ENCODE peak calls at places on chromosome 19, in five cellular contexts. I is adipocyte; W is effector memory CD4-positive, alpha-beta T cell; A is endodermal cell; Y is IMR-90. E is an unnamed sample.

GRCh38 chr19:47020132-47020805 is 632 bp downstream of the NPAS1 start:
- DNase-seq in Y (no peak), I (peak; percentile 82), W (no peak), A (peak; percentile 62), E (no peak)

GRCh38 chr19:43625918-43626579 is 6.6 kb upstream of the ZNF428 start:
- DNase-seq in Y (no peak), A (peak; percentile 81), I (no peak), W (no peak), E (no peak)

GRCh38 chr19:38079926-38080380 is 144.1 kb downstream of the DPF1 start:
- DNase-seq in Y (peak; percentile 95), I (peak; percentile 58), A (peak; percentile 56), W (no peak), E (no peak)

GRCh38 chr19:16033721-16034120 is 42.6 kb upstream of the TPM4 start:
- DNase-seq in W (no peak), A (no peak), Y (no peak), I (no peak), E (no peak)

GRCh38 chr19:2896694-2897093 is 4.0 kb upstream of the ZNF57 start:
- DNase-seq in A (no peak), W (no peak), Y (no peak), I (no peak), E (no peak)

GRCh38 chr19:38417544-38418506 is 8.2 kb downstream of the RASGRP4 start:
- DNase-seq in W (peak; percentile 24), I (peak; percentile 21), A (peak; percentile 93), Y (no peak), E (peak; percentile 73)

GRCh38 chr19:35229601-35230000 is 1.1 kb upstream of the FAM187B start:
- DNase-seq in A (no peak), Y (no peak), I (no peak), W (no peak), E (no peak)

GRCh38 chr19:39833464-39834286 is at the start of gene DYRK1B:
- DNase-seq in W (peak; percentile 94), Y (peak; percentile 96), A (peak; percentile 99), I (peak; percentile 99), E (peak; percentile 11)

GRCh38 chr19:33395561-33396550 is 22.3 kb downstream of the CEBPG start:
- DNase-seq in W (no peak), A (no peak), I (no peak), Y (peak; percentile 41), E (no peak)

GRCh38 chr19:29620931-29621351 is 14.9 kb downstream of the POP4 start:
- DNase-seq in A (no peak), Y (no peak), W (no peak), I (no peak), E (no peak)

GRCh38 chr19:58001895-58002369 is 688 bp downstream of the ZNF606 start:
- DNase-seq in A (no peak), W (no peak), I (peak; percentile 34), Y (peak; percentile 5), E (no peak)

GRCh38 chr19:58000677-58001076 is 1.9 kb downstream of the ZNF606 start:
- DNase-seq in I (no peak), Y (no peak), A (no peak), W (no peak), E (no peak)

GRCh38 chr19:58002384-58003152 is at the start of gene ZNF606:
- DNase-seq in Y (peak; percentile 84), I (peak; percentile 94), A (peak; percentile 95), W (peak; percentile 73), E (peak; percentile 69)

GRCh38 chr19:58007285-58007684 is 4.7 kb upstream of the ZNF606 start:
- DNase-seq in W (no peak), I (no peak), A (no peak), Y (no peak), E (no peak)

DNA sequence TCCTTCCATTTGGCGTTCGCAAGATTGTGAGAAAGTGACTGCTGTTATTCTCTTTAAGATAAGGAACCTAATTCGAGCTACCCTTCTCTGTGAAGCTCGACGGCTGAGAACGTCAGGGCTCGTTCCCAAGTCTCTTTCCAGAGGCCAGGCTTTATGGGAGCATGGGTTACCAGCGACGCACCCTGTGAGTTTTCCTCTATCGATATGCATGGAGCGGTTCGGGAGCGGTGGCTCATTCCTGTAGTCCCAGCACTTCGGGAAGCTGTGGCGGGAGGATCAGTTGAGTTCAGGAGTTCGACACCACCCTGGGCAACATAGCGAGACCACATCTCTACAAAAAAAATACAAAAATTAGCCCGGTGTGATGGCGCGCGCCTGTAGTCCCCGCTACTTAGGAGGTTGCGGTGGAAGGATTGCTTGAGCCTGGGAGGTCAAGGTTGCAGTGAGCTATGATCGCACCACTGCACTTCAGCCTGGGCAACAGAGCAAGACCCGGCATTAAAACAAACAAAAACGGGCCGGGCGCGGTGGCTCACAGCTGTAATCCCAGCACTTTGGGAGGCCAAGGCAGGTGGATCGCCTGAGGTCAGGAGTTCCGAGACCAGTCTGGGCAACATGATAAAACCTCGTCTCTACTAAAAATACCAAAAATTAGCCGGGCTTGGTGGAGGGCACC is 671 bp upstream of the ZNF606 start:
- DNase-seq in W (no peak), A (no peak), I (no peak), Y (no peak), E (no peak)
- H3K4me3 ChIP-seq in W (peak overlapping the region; percentile 90), A (peak overlapping the region; percentile 99), I (peak overlapping the region; percentile 98), Y (peak overlapping the region; percentile 82), E (peak overlapping the region; percentile 61)

DNA sequence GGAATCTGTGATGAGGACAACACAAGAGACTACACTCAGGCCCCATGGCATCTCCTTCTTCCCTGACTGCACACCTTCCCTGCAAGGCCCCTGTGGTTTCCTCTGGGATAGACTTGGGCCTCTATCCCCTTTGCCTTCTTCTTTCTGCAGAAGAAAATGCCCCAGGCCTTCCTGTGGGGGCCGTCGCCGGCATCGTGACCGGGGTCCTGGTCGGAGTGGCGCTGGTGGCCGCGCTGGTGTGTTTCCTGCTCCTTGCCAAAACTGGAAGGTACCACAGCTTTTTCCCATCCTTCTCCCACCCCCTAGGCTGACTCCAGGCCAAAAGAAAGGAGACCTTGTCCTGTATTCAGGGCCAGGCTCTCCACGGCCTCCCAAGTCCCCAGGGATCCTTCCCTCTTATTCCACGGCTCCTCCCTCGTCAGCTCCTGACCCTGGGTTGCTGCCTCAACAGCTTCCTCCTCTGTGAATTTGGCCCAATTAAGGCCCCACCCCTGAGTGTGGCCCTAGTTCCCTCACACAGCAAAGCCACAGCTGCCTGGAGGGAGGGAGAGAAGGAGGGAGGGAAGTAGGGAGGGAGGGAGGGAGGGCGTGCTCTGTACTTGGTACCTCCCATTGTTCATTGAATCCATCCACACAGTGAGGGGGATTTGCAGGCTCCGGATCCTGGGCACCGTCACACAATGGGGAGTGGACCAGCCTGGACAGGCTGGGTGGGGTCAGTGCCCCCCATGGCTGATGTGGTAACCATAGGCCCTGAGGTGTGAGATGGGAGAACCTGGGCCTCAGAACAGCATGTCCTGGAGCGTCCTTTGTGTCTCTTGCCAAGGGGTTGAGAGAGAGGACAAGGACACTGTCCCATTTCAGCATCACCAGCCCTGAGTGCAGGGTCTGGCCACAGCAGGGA is 12.5 kb downstream of the CEACAM3 start:
- DNase-seq in W (no peak), Y (no peak), A (peak; percentile 26), I (no peak), E (no peak)
- H3K4me1 ChIP-seq in W (no peaks in the 10 kb centered on the region), Y (no peaks in the 10 kb centered on the region), A (no peaks in the 10 kb centered on the region), I (no peaks in the 10 kb centered on the region), E (no peaks in the 10 kb centered on the region)

GRCh38 chr19:50039968-50040367 is 14.2 kb downstream of the ZNF473 start:
- DNase-seq in I (no peak), Y (peak; percentile 21), W (no peak), A (no peak), E (no peak)
- H3K9me3 ChIP-seq in I (peaks cover 15% of the 10 kb centered on the region), Y (peaks cover 31% of the 10 kb centered on the region), W (peaks cover 2% of the 10 kb centered on the region), A (peaks cover 50% of the 10 kb centered on the region), E (peaks cover 18% of the 10 kb centered on the region)

GRCh38 chr19:48364564-48365363 is 597 bp downstream of the SYNGR4 start:
- DNase-seq in A (no peak), Y (no peak), I (no peak), W (no peak), E (no peak)
- H3K4me3 ChIP-seq in A (peak overlapping the region; percentile 41), Y (peak overlapping the region; percentile 19), I (peak overlapping the region; percentile 97), W (peak overlapping the region; percentile 47), E (peak overlapping the region; percentile 5)

E was measured in HAP-1.